ENCODE peak calls at places on chromosomes 6 and 20, in six cellular contexts. K, E, S, Q, A and Y are unnamed samples. For H3K4me1, the result is how much of the 10 kb centered on the place peaks cover.

GRCh38 chr6:11201015-11201414 is 31.5 kb downstream of the NEDD9 start:
- DNase-seq in Q (no peak), K (no peak), S (no peak), A (no peak), E (no peak), Y (no peak)

GRCh38 chr6:154516276-154516675 is 5.8 kb upstream of the CNKSR3 start:
- DNase-seq in K (no peak), E (no peak), Q (no peak), A (no peak), S (no peak), Y (no peak)

GRCh38 chr6:87700351-87700728 is 1.7 kb downstream of the AKIRIN2 start:
- DNase-seq in A (no peak), S (no peak), K (no peak), E (no peak), Q (no peak), Y (no peak)

GRCh38 chr20:31673435-31673834 is 35.7 kb downstream of the COX4I2 start:
- DNase-seq in K (no peak), S (no peak), Q (no peak), E (no peak), A (no peak), Y (no peak)

GRCh38 chr6:142771162-142771561 is 173.8 kb downstream of the HIVEP2 start:
- DNase-seq in Q (no peak), A (no peak), E (no peak), S (no peak), K (no peak), Y (no peak)

GRCh38 chr6:158939255-158940170 is 60.5 kb downstream of the RSPH3 start:
- DNase-seq in S (no peak), A (no peak), K (no peak), E (no peak), Q (no peak), Y (no peak)

GRCh38 chr6:89071036-89071435 is 9.5 kb upstream of the PNRC1 start:
- DNase-seq in E (no peak), S (no peak), K (no peak), A (no peak), Q (no peak), Y (no peak)

GRCh38 chr6:160391419-160392116 is 43.4 kb downstream of the SLC22A3 start:
- DNase-seq in E (no peak), S (peak), A (no peak), K (peak), Q (no peak), Y (peak)

GRCh38 chr6:169862464-169863148 is 111.2 kb downstream of the ERMARD start:
- DNase-seq in S (no peak), Q (no peak), K (no peak), A (no peak), E (no peak), Y (no peak)

GRCh38 chr6:64889144-64889543 is 817.9 kb downstream of the EYS start:
- DNase-seq in E (no peak), A (no peak), S (no peak), K (no peak), Q (no peak), Y (no peak)

GRCh38 chr6:126661646-126662045 is 321.7 kb downstream of the CENPW start:
- DNase-seq in Q (no peak), S (peak), K (peak), E (no peak), A (no peak), Y (peak)

GRCh38 chr6:5175195-5175594 is 85.6 kb downstream of the LYRM4 start:
- DNase-seq in S (no peak), Q (no peak), K (no peak), A (no peak), E (no peak), Y (no peak)

GRCh38 chr20:58818585-58819285 is 32.0 kb downstream of the GNAS-AS1 start:
- DNase-seq in S (peak), Q (no peak), E (no peak), A (no peak), K (peak), Y (no peak)

GRCh38 chr6:45759134-45759849 is 256.4 kb downstream of the CLIC5 start:
- DNase-seq in K (no peak), Q (no peak), E (no peak), S (no peak), A (no peak), Y (peak)

GRCh38 chr6:56806368-56806767 is 148.5 kb upstream of the BEND6 start:
- DNase-seq in A (no peak), E (peak), Q (no peak), S (no peak), K (no peak), Y (no peak)
- H3K4me1 ChIP-seq in A (under half), E (under half), Q (half or more), S (half or more), K (under half), Y (under half)

GRCh38 chr6:135600086-135600702 is 102.7 kb upstream of the AHI1 start:
- DNase-seq in S (no peak), E (no peak), A (no peak), K (no peak), Q (no peak), Y (no peak)
- H3K4me1 ChIP-seq in S (under half), E (under half), A (under half), K (under half), Q (under half), Y (under half)

GRCh38 chr20:1323256-1323655 is 5.7 kb downstream of the SDCBP2 start:
- DNase-seq in A (no peak), Q (no peak), K (peak), E (no peak), S (no peak), Y (no peak)
- H3K4me1 ChIP-seq in A (under half), Q (under half), K (under half), E (under half), S (half or more), Y (under half)

GRCh38 chr20:57274299-57274698 is 7.9 kb upstream of the BMP7 start:
- DNase-seq in S (no peak), A (no peak), K (no peak), Q (no peak), E (no peak), Y (no peak)
- H3K4me1 ChIP-seq in S (under half), A (under half), K (under half), Q (under half), E (under half), Y (under half)

GRCh38 chr20:23753589-23753988 is 2.9 kb upstream of the CST1 start:
- DNase-seq in Q (no peak), S (no peak), K (no peak), E (no peak), A (no peak), Y (no peak)
- H3K4me1 ChIP-seq in Q (under half), S (under half), K (under half), E (under half), A (under half), Y (under half)

GRCh38 chr6:112197636-112198035 is 56.7 kb downstream of the LAMA4 start:
- DNase-seq in A (no peak), K (no peak), S (no peak), E (no peak), Q (no peak), Y (no peak)

GRCh38 chr6:112196290-112196689 is 58.1 kb downstream of the LAMA4 start:
- DNase-seq in Q (no peak), E (no peak), A (no peak), S (no peak), K (no peak), Y (no peak)

GRCh38 chr6:112193111-112193510 is 61.3 kb downstream of the LAMA4 start:
- DNase-seq in K (no peak), E (no peak), A (peak), S (no peak), Q (no peak), Y (no peak)

GRCh38 chr6:112193535-112194051 is 60.8 kb downstream of the LAMA4 start:
- DNase-seq in Q (no peak), K (no peak), E (no peak), A (no peak), S (no peak), Y (no peak)

GRCh38 chr6:112195166-112195565 is 59.2 kb downstream of the LAMA4 start:
- DNase-seq in A (no peak), S (no peak), E (no peak), Q (no peak), K (no peak), Y (no peak)
- H3K4me1 ChIP-seq in A (under half), S (under half), E (under half), Q (under half), K (under half), Y (under half)